ENCODE peak calls at places on chromosomes 16 and 17, in nine cellular contexts. F is sigmoid colon, Q is A549, C is gastrocnemius medialis, L is heart left ventricle, K is Peyer's patch, T is lower leg skin, S is HCT116, E is body of pancreas. Y is an unnamed sample.

GRCh38 chr16:76389126-76389525 is 111.9 kb downstream of the CNTNAP4 start:
- DNase-seq in C (no peak), K (no peak), F (no peak), Q (no peak), L (no peak), T (no peak), S (no peak), E (no peak), Y (no peak)

GRCh38 chr17:75785016-75785769 is 587 bp downstream of the UNK start:
- DNase-seq in S (peak; percentile 76), L (peak; percentile 95), T (peak; percentile 99), Q (peak; percentile 69), E (peak; percentile 92), C (peak; percentile 88), F (peak; percentile 96), K (peak; percentile 85), Y (peak; percentile 97)

GRCh38 chr16:56969769-56970168 is 8.0 kb downstream of the CETP start:
- DNase-seq in T (no peak), C (no peak), S (no peak), F (no peak), K (no peak), Q (no peak), L (no peak), E (no peak), Y (no peak)

GRCh38 chr16:17515421-17516210 is 44.9 kb upstream of the XYLT1 start:
- DNase-seq in T (no peak), S (no peak), C (no peak), Q (no peak), E (no peak), F (no peak), L (no peak), K (no peak), Y (no peak)

GRCh38 chr16:82439678-82440293 is 187.0 kb upstream of the CDH13 start:
- DNase-seq in E (no peak), L (no peak), C (no peak), S (peak; percentile 12), T (no peak), F (no peak), Q (peak; percentile 45), K (no peak), Y (no peak)

GRCh38 chr17:17376362-17376761 is 73.2 kb downstream of the NT5M start:
- DNase-seq in L (peak; percentile 7), Q (no peak), E (no peak), C (no peak), T (no peak), S (no peak), F (no peak), K (no peak), Y (no peak)

GRCh38 chr17:49438885-49439284 is 24.2 kb upstream of the PHB1 start:
- DNase-seq in S (no peak), E (no peak), C (no peak), F (no peak), T (peak; percentile 77), L (no peak), K (no peak), Q (no peak), Y (no peak)

GRCh38 chr17:14301761-14302401 is 1.0 kb downstream of the HS3ST3B1 start:
- DNase-seq in C (no peak), T (peak; percentile 90), L (peak; percentile 72), Q (no peak), E (peak; percentile 31), K (peak; percentile 60), S (no peak), F (no peak), Y (peak; percentile 18)

GRCh38 chr16:24491721-24492120 is 47.6 kb upstream of the RBBP6 start:
- DNase-seq in C (no peak), Q (no peak), T (no peak), S (no peak), L (no peak), F (no peak), K (no peak), E (no peak), Y (no peak)

GRCh38 chr16:57169327-57169726 is 16.5 kb downstream of the PSME3IP1 start:
- DNase-seq in Q (no peak), K (no peak), S (no peak), T (no peak), L (no peak), C (no peak), F (no peak), E (no peak), Y (no peak)

GRCh38 chr17:79831367-79832210 is 7.7 kb downstream of the CBX4 start:
- DNase-seq in S (no peak), C (peak; percentile 49), F (peak; percentile 85), T (peak; percentile 94), Q (no peak), E (peak; percentile 88), K (no peak), L (peak; percentile 86), Y (peak; percentile 53)

GRCh38 chr17:1730345-1731193 is 6.1 kb downstream of the WDR81 start:
- DNase-seq in C (peak; percentile 96), K (no peak), L (peak; percentile 92), S (no peak), Q (no peak), F (peak; percentile 95), T (peak; percentile 95), E (peak; percentile 49), Y (peak; percentile 100)

GRCh38 chr17:45873728-45874127 is 20.6 kb upstream of the MAPT start:
- DNase-seq in L (no peak), F (no peak), Q (no peak), E (no peak), T (no peak), K (no peak), S (no peak), C (no peak), Y (no peak)

GRCh38 chr16:66266436-66267286 is 99.8 kb upstream of the CDH5 start:
- DNase-seq in Q (no peak), F (peak; percentile 86), E (no peak), T (peak; percentile 95), C (peak; percentile 70), K (peak; percentile 16), S (no peak), L (peak; percentile 84), Y (no peak)

GRCh38 chr16:23423496-23424049 is 29.4 kb downstream of the COG7 start:
- DNase-seq in Q (peak; percentile 60), F (peak; percentile 97), L (no peak), C (peak; percentile 67), K (peak; percentile 32), S (peak; percentile 76), T (peak; percentile 95), E (peak; percentile 55), Y (no peak)

GRCh38 chr17:65183736-65184135 is 46.6 kb downstream of the RGS9 start:
- DNase-seq in Q (peak; percentile 35), L (no peak), S (no peak), F (no peak), T (no peak), K (no peak), E (no peak), C (no peak), Y (no peak)

GRCh38 chr17:1082579-1082978 is 85.7 kb downstream of the TIMM22 start:
- DNase-seq in L (peak; percentile 7), K (no peak), T (no peak), S (no peak), E (no peak), F (no peak), C (no peak), Q (no peak), Y (no peak)

DNA sequence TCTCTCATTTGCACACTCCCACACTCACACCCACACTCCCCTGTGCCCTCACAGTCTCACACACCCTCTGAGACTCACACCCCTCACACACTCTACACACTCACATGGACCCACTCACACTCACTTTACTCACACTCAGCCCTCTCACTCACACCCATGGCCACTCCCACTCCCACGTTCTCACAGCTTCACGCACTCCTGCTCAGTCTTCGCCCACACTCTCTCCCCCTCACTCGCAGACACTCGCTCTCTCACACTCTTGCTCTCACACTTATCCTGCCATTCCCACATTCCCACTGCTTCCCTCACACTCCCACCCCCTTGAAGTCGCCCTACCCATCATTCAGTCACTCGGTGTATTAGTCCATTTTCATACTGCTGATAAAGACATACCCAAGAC is 47.9 kb downstream of the CCDC182 start:
- DNase-seq in E (no peak), F (no peak), Q (no peak), L (no peak), S (no peak), C (no peak), K (no peak), T (no peak), Y (no peak)
- TF ChIP-seq POLR2A in E (no peak), F (no peak), Q (peak; percentile 4), L (no peak), S (no peak), C (no peak), K (no peak), T (no peak), Y (no peak)

DNA sequence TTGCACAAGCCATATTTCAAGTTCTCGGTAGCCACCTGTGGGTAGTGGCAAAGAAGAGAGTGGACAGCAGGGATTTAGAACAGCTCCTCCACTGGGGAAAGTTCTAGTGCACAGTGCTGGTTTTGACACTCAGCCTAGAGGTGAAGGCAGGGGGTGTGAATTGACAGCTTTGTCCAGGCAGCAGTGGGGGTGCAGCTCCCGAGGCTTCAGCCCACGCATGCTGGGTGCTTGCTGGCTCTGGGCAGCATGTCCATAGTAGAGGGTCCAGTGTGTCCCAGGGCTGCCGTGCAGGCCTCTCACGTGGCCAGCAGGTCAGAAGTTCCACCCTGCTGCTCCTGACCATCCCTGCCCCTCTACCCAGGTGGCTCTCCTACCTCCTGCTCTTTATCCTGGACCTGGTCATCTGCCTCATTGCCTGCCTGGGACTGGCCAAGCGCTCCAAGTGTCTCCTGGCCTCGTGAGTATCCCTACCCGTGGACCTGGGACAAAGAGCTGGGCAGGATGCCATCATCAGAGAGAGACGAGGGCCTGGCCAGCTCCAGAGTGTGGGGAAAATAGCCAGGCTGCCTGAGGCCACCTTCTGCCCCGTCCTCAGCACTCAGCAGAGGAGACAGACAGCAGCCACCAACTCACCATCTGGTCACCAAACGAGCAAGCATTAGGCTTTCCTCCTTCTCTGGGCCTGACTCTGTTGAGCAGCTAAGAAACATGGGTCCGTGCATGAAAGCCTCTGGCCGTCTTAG is 29.8 kb downstream of the TTYH2 start:
- DNase-seq in E (no peak), T (no peak), L (peak; percentile 77), K (no peak), C (peak; percentile 82), S (no peak), Q (no peak), F (no peak), Y (no peak)
- TF ChIP-seq POLR2A in E (no peak), T (no peak), L (no peak), K (no peak), C (no peak), S (no peak), Q (no peak), F (no peak), Y (no peak)

GRCh38 chr17:27265333-27265732 is 28.6 kb upstream of the WSB1 start:
- DNase-seq in Q (peak; percentile 53), E (no peak), K (no peak), S (no peak), T (no peak), C (no peak), F (no peak), L (no peak), Y (no peak)
- TF ChIP-seq POLR2A in Q (no peak), E (no peak), K (no peak), S (no peak), T (no peak), C (no peak), F (no peak), L (no peak), Y (no peak)

GRCh38 chr16:49643429-49644142 is 212.3 kb downstream of the ZNF423 start:
- DNase-seq in K (no peak), S (no peak), F (no peak), E (no peak), T (no peak), L (no peak), C (no peak), Q (no peak), Y (no peak)
- TF ChIP-seq POLR2A in K (no peak), S (no peak), F (no peak), E (no peak), T (no peak), L (no peak), C (no peak), Q (no peak), Y (no peak)

Y was measured in erythroblast.